ENCODE peak calls at places on chromosomes 4 and X, in seven cellular contexts. One of them, this sample, is unnamed.

GRCh38 chrX:132022115-132022862 is 813 bp upstream of the STK26 start:
- DNase-seq in activated CD4-positive, alpha-beta T cell treated with anti-CD3 and anti-CD28 coated beads, Interleukin-2, amount 50 U/mL, for 1 hour: no peak
- DNase-seq in tibial nerve: no peak
- DNase-seq in stimulated activated CD4-positive, alpha-beta T cell treated with anti-CD3 and anti-CD28 coated beads, Interleukin-1b, Interleukin-23, amount 100 ng/mL, for 48 hours: no peak
- DNase-seq in NCI-H1092: no peak
- DNase-seq in globus pallidus: no peak
- DNase-seq in foreskin melanocyte: no peak
- DNase-seq in this sample: no peak

GRCh38 chr4:82201303-82201702 is 172.5 kb downstream of the HNRNPD start:
- DNase-seq in activated CD4-positive, alpha-beta T cell treated with anti-CD3 and anti-CD28 coated beads, Interleukin-2, amount 50 U/mL, for 1 hour: no peak
- DNase-seq in tibial nerve: no peak
- DNase-seq in stimulated activated CD4-positive, alpha-beta T cell treated with anti-CD3 and anti-CD28 coated beads, Interleukin-1b, Interleukin-23, amount 100 ng/mL, for 48 hours: no peak
- DNase-seq in NCI-H1092: peak
- DNase-seq in globus pallidus: no peak
- DNase-seq in foreskin melanocyte: peak
- DNase-seq in this sample: no peak

GRCh38 chr4:182788197-182788596 is 129.0 kb downstream of the DCTD start:
- DNase-seq in activated CD4-positive, alpha-beta T cell treated with anti-CD3 and anti-CD28 coated beads, Interleukin-2, amount 50 U/mL, for 1 hour: no peak
- DNase-seq in tibial nerve: no peak
- DNase-seq in stimulated activated CD4-positive, alpha-beta T cell treated with anti-CD3 and anti-CD28 coated beads, Interleukin-1b, Interleukin-23, amount 100 ng/mL, for 48 hours: no peak
- DNase-seq in NCI-H1092: no peak
- DNase-seq in globus pallidus: no peak
- DNase-seq in foreskin melanocyte: no peak
- DNase-seq in this sample: no peak

GRCh38 chr4:38190717-38191178 is 230.6 kb downstream of the PTTG2 start:
- DNase-seq in activated CD4-positive, alpha-beta T cell treated with anti-CD3 and anti-CD28 coated beads, Interleukin-2, amount 50 U/mL, for 1 hour: no peak
- DNase-seq in tibial nerve: no peak
- DNase-seq in stimulated activated CD4-positive, alpha-beta T cell treated with anti-CD3 and anti-CD28 coated beads, Interleukin-1b, Interleukin-23, amount 100 ng/mL, for 48 hours: no peak
- DNase-seq in NCI-H1092: no peak
- DNase-seq in globus pallidus: peak
- DNase-seq in foreskin melanocyte: peak
- DNase-seq in this sample: no peak

GRCh38 chrX:51336584-51336983 is 4.0 kb downstream of the NUDT10 start:
- DNase-seq in activated CD4-positive, alpha-beta T cell treated with anti-CD3 and anti-CD28 coated beads, Interleukin-2, amount 50 U/mL, for 1 hour: peak
- DNase-seq in tibial nerve: peak
- DNase-seq in stimulated activated CD4-positive, alpha-beta T cell treated with anti-CD3 and anti-CD28 coated beads, Interleukin-1b, Interleukin-23, amount 100 ng/mL, for 48 hours: no peak
- DNase-seq in NCI-H1092: peak
- DNase-seq in globus pallidus: peak
- DNase-seq in foreskin melanocyte: no peak
- DNase-seq in this sample: no peak

GRCh38 chr4:185134176-185134869 is 8.7 kb upstream of the SLC25A4 start:
- DNase-seq in activated CD4-positive, alpha-beta T cell treated with anti-CD3 and anti-CD28 coated beads, Interleukin-2, amount 50 U/mL, for 1 hour: no peak
- DNase-seq in tibial nerve: no peak
- DNase-seq in stimulated activated CD4-positive, alpha-beta T cell treated with anti-CD3 and anti-CD28 coated beads, Interleukin-1b, Interleukin-23, amount 100 ng/mL, for 48 hours: no peak
- DNase-seq in NCI-H1092: peak
- DNase-seq in globus pallidus: peak
- DNase-seq in foreskin melanocyte: peak
- DNase-seq in this sample: no peak

GRCh38 chr4:4470208-4470607 is 71.6 kb downstream of the STX18 start:
- DNase-seq in activated CD4-positive, alpha-beta T cell treated with anti-CD3 and anti-CD28 coated beads, Interleukin-2, amount 50 U/mL, for 1 hour: no peak
- DNase-seq in tibial nerve: no peak
- DNase-seq in stimulated activated CD4-positive, alpha-beta T cell treated with anti-CD3 and anti-CD28 coated beads, Interleukin-1b, Interleukin-23, amount 100 ng/mL, for 48 hours: no peak
- DNase-seq in NCI-H1092: no peak
- DNase-seq in globus pallidus: no peak
- DNase-seq in foreskin melanocyte: no peak
- DNase-seq in this sample: no peak

GRCh38 chr4:126799971-126800722 is 832.6 kb upstream of the INTU start:
- DNase-seq in activated CD4-positive, alpha-beta T cell treated with anti-CD3 and anti-CD28 coated beads, Interleukin-2, amount 50 U/mL, for 1 hour: no peak
- DNase-seq in tibial nerve: no peak
- DNase-seq in stimulated activated CD4-positive, alpha-beta T cell treated with anti-CD3 and anti-CD28 coated beads, Interleukin-1b, Interleukin-23, amount 100 ng/mL, for 48 hours: no peak
- DNase-seq in NCI-H1092: peak
- DNase-seq in globus pallidus: no peak
- DNase-seq in foreskin melanocyte: no peak
- DNase-seq in this sample: no peak

GRCh38 chr4:122065915-122066314 is 86.2 kb upstream of the BLTP1 start:
- DNase-seq in activated CD4-positive, alpha-beta T cell treated with anti-CD3 and anti-CD28 coated beads, Interleukin-2, amount 50 U/mL, for 1 hour: no peak
- DNase-seq in tibial nerve: no peak
- DNase-seq in stimulated activated CD4-positive, alpha-beta T cell treated with anti-CD3 and anti-CD28 coated beads, Interleukin-1b, Interleukin-23, amount 100 ng/mL, for 48 hours: no peak
- DNase-seq in NCI-H1092: no peak
- DNase-seq in globus pallidus: no peak
- DNase-seq in foreskin melanocyte: no peak
- DNase-seq in this sample: no peak